ENCODE peak calls at places on chromosomes 13 and 19, in nine cellular contexts. E is AG04449, K is dorsolateral prefrontal cortex, V is Peyer's patch, Y is NCI-H187, S is activated B cell treated with CpG ODN at 0.5 μM for 24 hours, O is choroid plexus epithelial cell, X is fibroblast of lung, Z is T-helper 2 cell. U is an unnamed sample.

GRCh38 chr13:34671136-34671535 is 270.9 kb upstream of the NBEA start:
- DNase-seq in Y (no peak), S (no peak), K (peak), X (no peak), O (no peak), Z (no peak), V (no peak), E (no peak), U (no peak)

GRCh38 chr19:43768273-43769050 is 12.3 kb downstream of the KCNN4 start:
- DNase-seq in E (no peak), Z (no peak), S (no peak), Y (no peak), K (no peak), X (no peak), V (peak), O (no peak), U (no peak)

GRCh38 chr13:64371045-64371444 is 2859.1 kb downstream of the PCDH9 start:
- DNase-seq in E (no peak), V (no peak), K (no peak), S (no peak), O (peak), Y (no peak), X (no peak), Z (no peak), U (no peak)

GRCh38 chr19:12796146-12797071 is 5.1 kb downstream of the JUNB start:
- DNase-seq in K (peak), Y (peak), S (peak), X (peak), Z (no peak), O (peak), V (peak), E (no peak), U (peak)

GRCh38 chr19:58575183-58576041 is 2.3 kb upstream of the MZF1 start:
- DNase-seq in V (peak), X (peak), O (peak), Y (no peak), Z (peak), E (no peak), S (peak), K (peak), U (no peak)

GRCh38 chr13:23963947-23964346 is 66.6 kb upstream of the C1QTNF9B start:
- DNase-seq in Y (no peak), X (peak), Z (no peak), S (no peak), E (no peak), O (peak), K (no peak), V (no peak), U (no peak)

GRCh38 chr19:30153326-30154210 is 211.5 kb downstream of the URI1 start:
- DNase-seq in E (no peak), K (no peak), S (no peak), X (no peak), Z (no peak), V (no peak), Y (no peak), O (no peak), U (no peak)

GRCh38 chr19:13574933-13575332 is 68.7 kb upstream of the CACNA1A start:
- DNase-seq in E (no peak), V (no peak), X (no peak), K (peak), Z (no peak), Y (no peak), O (no peak), S (no peak), U (no peak)

GRCh38 chr19:19261350-19262189 is 11.5 kb downstream of the TM6SF2 start:
- DNase-seq in K (no peak), Y (no peak), X (no peak), V (no peak), S (peak), O (no peak), Z (no peak), E (no peak), U (no peak)

GRCh38 chr19:39196320-39196719 is 444 bp upstream of the NCCRP1 start:
- DNase-seq in E (no peak), O (no peak), X (no peak), Z (no peak), Y (no peak), V (no peak), S (no peak), K (no peak), U (no peak)

GRCh38 chr19:33394006-33394722 is 20.7 kb downstream of the CEBPG start:
- DNase-seq in E (peak), X (peak), O (peak), Z (peak), S (no peak), Y (no peak), K (no peak), V (peak), U (no peak)

GRCh38 chr13:50386527-50387123 is 371.4 kb downstream of the KCNRG start:
- DNase-seq in E (peak), Y (no peak), K (no peak), S (no peak), V (no peak), X (peak), Z (no peak), O (peak), U (no peak)

GRCh38 chr19:6458695-6459355 is 767 bp downstream of the SLC25A23 start:
- DNase-seq in X (no peak), Y (no peak), S (no peak), V (peak), E (no peak), K (no peak), O (no peak), Z (no peak), U (no peak)

GRCh38 chr19:35940839-35941238 is 4.7 kb downstream of the LRFN3 start:
- DNase-seq in Y (no peak), S (no peak), X (no peak), V (no peak), O (no peak), Z (no peak), E (no peak), K (no peak), U (no peak)

GRCh38 chr13:37561031-37561430 is 37.5 kb downstream of the POSTN start:
- DNase-seq in O (no peak), E (no peak), K (no peak), Z (no peak), S (no peak), Y (no peak), V (no peak), X (no peak), U (no peak)

GRCh38 chr19:34365463-34366401 is 736 bp downstream of the GPI start:
- DNase-seq in Z (no peak), E (no peak), O (peak), X (peak), V (peak), Y (peak), S (no peak), K (peak), U (peak)

GRCh38 chr13:68897331-68897730 is 1210.3 kb upstream of the ATXN8OS start:
- DNase-seq in S (no peak), X (no peak), V (no peak), Y (no peak), O (no peak), Z (no peak), K (no peak), E (no peak), U (no peak)